ENCODE peak calls at places on chromosomes 11 and 22, in nine cellular contexts. W is left colon; S is activated T-helper 1 cell treated with anti-CD3 and anti-CD28 coated beads, Interleukin-12 subunit alpha, Interleukin-12 subunit beta, Interleukin-2, Interleukin-4 antibody, amounts not matched to agents 30 ng/mL and 10 ng/mL and 1 ng/mL, durations not matched to agents 14 hours and 24 hours and 36 hours; U is Peyer's patch; N is HEK293T; J is ELR; L is stimulated activated CD4-positive, alpha-beta T cell treated with anti-CD3 and anti-CD28 coated beads, Interleukin-1b, Interleukin-23, amount 100 ng/mL, for 24 hours; Q is GM06990; X is activated effector memory CD4-positive, alpha-beta T cell treated with Interleukin-2 at 50 U/mL for 16 hours. E is an unnamed sample.

GRCh38 chr22:36331306-36331911 is 56.4 kb downstream of the MYH9 start:
- DNase-seq in J (peak), N (peak), U (peak), S (peak), W (peak), Q (peak), L (no peak), X (peak), E (peak)

GRCh38 chr11:61737131-61737530 is 15.3 kb upstream of the MYRF start:
- DNase-seq in W (no peak), N (no peak), L (no peak), U (no peak), X (no peak), Q (no peak), S (no peak), J (no peak), E (no peak)

GRCh38 chr11:89203814-89204213 is 26.1 kb downstream of the TYR start:
- DNase-seq in X (no peak), S (no peak), W (no peak), U (no peak), N (no peak), L (no peak), J (no peak), Q (no peak), E (no peak)

GRCh38 chr11:86551286-86551685 is 121.1 kb downstream of the ME3 start:
- DNase-seq in J (peak), S (no peak), X (no peak), N (no peak), W (no peak), L (no peak), Q (no peak), U (no peak), E (peak)

GRCh38 chr11:100709233-100709999 is 22.3 kb downstream of the ARHGAP42 start:
- DNase-seq in J (peak), W (no peak), N (no peak), Q (peak), X (no peak), L (no peak), S (no peak), U (no peak), E (no peak)

GRCh38 chr22:50017701-50018224 is 5.2 kb upstream of the IL17REL start:
- DNase-seq in J (no peak), N (no peak), U (no peak), X (no peak), L (no peak), S (no peak), W (no peak), Q (no peak), E (no peak)

GRCh38 chr11:17687946-17688670 is 31.3 kb upstream of the MYOD1 start:
- DNase-seq in L (no peak), S (no peak), N (no peak), W (no peak), Q (no peak), J (no peak), X (no peak), U (no peak), E (no peak)

GRCh38 chr11:66012946-66013761 is 1.3 kb downstream of the CST6 start:
- DNase-seq in S (no peak), J (no peak), U (no peak), N (no peak), Q (no peak), W (no peak), X (no peak), L (no peak), E (no peak)

GRCh38 chr11:45673441-45673840 is 8.0 kb upstream of the CHST1 start:
- DNase-seq in J (no peak), X (no peak), Q (no peak), W (no peak), L (no peak), S (no peak), U (no peak), N (no peak), E (no peak)

GRCh38 chr11:128298271-128298670 is 289.1 kb downstream of the ETS1 start:
- DNase-seq in S (no peak), U (no peak), J (no peak), L (no peak), Q (no peak), W (no peak), X (no peak), N (no peak), E (no peak)

GRCh38 chr11:5364214-5364613 is 12.9 kb downstream of the OR51B6 start:
- DNase-seq in X (no peak), U (no peak), S (no peak), N (no peak), L (no peak), Q (no peak), W (no peak), J (peak), E (peak)

GRCh38 chr11:736431-736830 is 10.8 kb upstream of the TALDO1 start:
- DNase-seq in W (no peak), L (no peak), J (peak), X (no peak), S (no peak), N (no peak), Q (no peak), U (no peak), E (no peak)

GRCh38 chr11:130715085-130715932 is 201.0 kb downstream of the SNX19 start:
- DNase-seq in Q (no peak), N (no peak), L (no peak), J (no peak), S (no peak), W (no peak), U (no peak), X (no peak), E (no peak)

GRCh38 chr11:291281-292210 is 2.6 kb downstream of the PGGHG start:
- DNase-seq in S (no peak), Q (peak), X (no peak), L (no peak), J (no peak), U (no peak), W (peak), N (no peak), E (no peak)

GRCh38 chr11:71180694-71181466 is 71.5 kb downstream of the SHANK2 start:
- DNase-seq in U (no peak), X (no peak), N (no peak), L (no peak), W (no peak), J (no peak), Q (no peak), S (no peak), E (no peak)

GRCh38 chr22:45473626-45474237 is 29.0 kb upstream of the FBLN1 start:
- DNase-seq in X (no peak), L (no peak), S (no peak), N (no peak), Q (no peak), W (no peak), J (no peak), U (no peak), E (no peak)

GRCh38 chr11:22879615-22880014 is 19.3 kb upstream of the CCDC179 start:
- DNase-seq in S (no peak), L (no peak), J (peak), U (no peak), N (no peak), X (no peak), Q (no peak), W (no peak), E (no peak)

GRCh38 chr22:36110306-36110791 is 50.2 kb downstream of the APOL3 start:
- DNase-seq in W (no peak), Q (no peak), U (no peak), X (no peak), N (no peak), S (no peak), J (no peak), L (no peak), E (no peak)

GRCh38 chr11:42521994-42522393 is 789.8 kb upstream of the API5 start:
- DNase-seq in X (no peak), Q (no peak), N (no peak), L (no peak), S (no peak), U (no peak), J (no peak), W (no peak), E (no peak)

GRCh38 chr11:112656772-112657428 is 304.3 kb upstream of the NCAM1 start:
- DNase-seq in S (no peak), J (peak), L (no peak), U (no peak), Q (no peak), N (no peak), W (no peak), X (no peak), E (peak)

GRCh38 chr11:112901904-112902303 is 59.3 kb upstream of the NCAM1 start:
- DNase-seq in X (no peak), S (no peak), Q (no peak), N (no peak), W (no peak), U (no peak), J (no peak), L (no peak), E (no peak)

GRCh38 chr11:119206512-119207299 is 567 bp downstream of the CBL start:
- DNase-seq in Q (peak), N (no peak), X (peak), J (peak), L (peak), W (peak), S (peak), U (peak), E (no peak)

GRCh38 chr11:78957481-78958245 is 383.0 kb upstream of the NARS2 start:
- DNase-seq in W (no peak), J (peak), N (no peak), Q (no peak), S (no peak), L (no peak), U (no peak), X (no peak), E (no peak)

GRCh38 chr11:22510741-22511140 is 114.9 kb downstream of the FANCF start:
- DNase-seq in J (peak), X (no peak), Q (no peak), N (no peak), U (no peak), S (no peak), W (no peak), L (no peak), E (no peak)

GRCh38 chr11:21485426-21485825 is 707.5 kb upstream of the ANO5 start:
- DNase-seq in L (no peak), N (no peak), Q (no peak), W (no peak), S (no peak), X (no peak), U (no peak), J (no peak), E (no peak)

GRCh38 chr11:75271730-75272129 is 31.2 kb downstream of the TPBGL start:
- DNase-seq in J (no peak), S (no peak), U (no peak), X (no peak), Q (no peak), W (peak), L (no peak), N (no peak), E (no peak)

GRCh38 chr11:28878025-28878424 is 769.8 kb downstream of the METTL15 start:
- DNase-seq in Q (no peak), J (no peak), U (no peak), W (no peak), L (no peak), N (no peak), X (no peak), S (no peak), E (no peak)

GRCh38 chr11:120021978-120022377 is 115.9 kb downstream of the TRIM29 start:
- DNase-seq in L (no peak), W (no peak), N (no peak), X (no peak), U (no peak), Q (no peak), J (no peak), S (no peak), E (no peak)

GRCh38 chr11:131877246-131877645 is 506.8 kb downstream of the NTM start:
- DNase-seq in N (no peak), J (no peak), S (no peak), W (no peak), X (no peak), U (no peak), Q (no peak), L (no peak), E (no peak)

GRCh38 chr11:45688472-45689033 is 23.1 kb upstream of the CHST1 start:
- DNase-seq in S (no peak), L (no peak), J (no peak), X (no peak), Q (no peak), U (no peak), W (no peak), N (no peak), E (no peak)

GRCh38 chr11:24155792-24156191 is 341.1 kb upstream of the LUZP2 start:
- DNase-seq in L (no peak), N (peak), Q (no peak), S (no peak), J (peak), X (no peak), U (no peak), W (no peak), E (no peak)